ENCODE peak calls at places on chromosomes 13 and 19, in four cellular contexts. S, N, V and W are unnamed samples.

GRCh38 chr13:109160357-109160756 is 530.9 kb downstream of the MYO16 start:
- DNase-seq in S (no peak), N (no peak), V (no peak), W (no peak)

GRCh38 chr19:35717665-35718344 is at the start of gene KMT2B:
- DNase-seq in S (no peak), N (no peak), V (no peak), W (no peak)

GRCh38 chr13:109595466-109595865 is 190.9 kb downstream of the IRS2 start:
- DNase-seq in S (no peak), N (peak), V (no peak), W (no peak)

GRCh38 chr19:45641274-45642105 is 2.3 kb upstream of the EML2 start:
- DNase-seq in S (peak), N (peak), V (peak), W (peak)

GRCh38 chr19:41998246-41999020 is 4.4 kb upstream of the ATP1A3 start:
- DNase-seq in S (no peak), N (peak), V (no peak), W (no peak)

GRCh38 chr13:46178143-46178542 is 3.8 kb downstream of the LCP1 start:
- DNase-seq in S (no peak), N (no peak), V (no peak), W (no peak)

GRCh38 chr19:34711890-34712289 is 22.2 kb upstream of the ZNF181 start:
- DNase-seq in S (no peak), N (no peak), V (no peak), W (no peak)

GRCh38 chr19:52307275-52307674 is 10.3 kb downstream of the ZNF480 start:
- DNase-seq in S (no peak), N (peak), V (peak), W (no peak)

GRCh38 chr19:33194527-33194883 is 375 bp downstream of the LRP3 start:
- DNase-seq in S (no peak), N (no peak), V (no peak), W (no peak)

GRCh38 chr13:75222031-75222430 is 259.9 kb downstream of the TBC1D4 start:
- DNase-seq in S (no peak), N (peak), V (no peak), W (no peak)

GRCh38 chr13:28583661-28584091 is 75.3 kb upstream of the POMP start:
- DNase-seq in S (no peak), N (no peak), V (no peak), W (no peak)

GRCh38 chr13:43757266-43757665 is 29.5 kb downstream of the ENOX1 start:
- DNase-seq in S (no peak), N (no peak), V (no peak), W (no peak)

GRCh38 chr19:36115453-36116343 is at the start of gene TBCB:
- DNase-seq in S (peak), N (peak), V (no peak), W (peak)

GRCh38 chr19:50794074-50794777 is 4.0 kb downstream of the ACP4 start:
- DNase-seq in S (no peak), N (no peak), V (no peak), W (peak)

GRCh38 chr19:51016798-51017683 is 2.5 kb downstream of the KLK10 start:
- DNase-seq in S (peak), N (peak), V (peak), W (peak)

GRCh38 chr19:31279436-31279765 is 69.8 kb downstream of the TSHZ3 start:
- DNase-seq in S (peak), N (no peak), V (no peak), W (no peak)

GRCh38 chr19:53333071-53333465 is 481 bp upstream of the ZNF845 start:
- DNase-seq in S (peak), N (no peak), V (no peak), W (peak)

GRCh38 chr19:35430382-35431146 is 17.5 kb upstream of the FFAR2 start:
- DNase-seq in S (no peak), N (peak), V (no peak), W (peak)

GRCh38 chr13:99225078-99225477 is 24.4 kb downstream of the UBAC2 start:
- DNase-seq in S (no peak), N (no peak), V (no peak), W (no peak)

GRCh38 chr13:73473016-73473415 is 414.2 kb downstream of the KLF5 start:
- DNase-seq in S (no peak), N (no peak), V (no peak), W (no peak)

GRCh38 chr19:495440-496332 is 600 bp upstream of the MADCAM1 start:
- DNase-seq in S (peak), N (peak), V (peak), W (no peak)

GRCh38 chr13:85828094-85828684 is 29.0 kb upstream of the SLITRK6 start:
- DNase-seq in S (no peak), N (peak), V (no peak), W (no peak)

GRCh38 chr19:30682576-30683536 is 310.7 kb downstream of the ZNF536 start:
- DNase-seq in S (peak), N (peak), V (peak), W (peak)

GRCh38 chr13:39976481-39976880 is 321.0 kb downstream of the COG6 start:
- DNase-seq in S (no peak), N (no peak), V (no peak), W (no peak)

GRCh38 chr13:107866007-107866665 is 349.2 kb downstream of the LIG4 start:
- DNase-seq in S (no peak), N (no peak), V (no peak), W (no peak)

GRCh38 chr19:5143471-5144411 is 174.8 kb downstream of the KDM4B start:
- DNase-seq in S (peak), N (no peak), V (no peak), W (no peak)

GRCh38 chr19:35350591-35350990 is 2.9 kb downstream of the FFAR1 start:
- DNase-seq in S (peak), N (no peak), V (no peak), W (no peak)

GRCh38 chr19:39038098-39038497 is 5.7 kb upstream of the FBXO27 start:
- DNase-seq in S (no peak), N (peak), V (no peak), W (peak)

GRCh38 chr13:34352958-34353357 is 535.0 kb downstream of the RFC3 start:
- DNase-seq in S (no peak), N (no peak), V (no peak), W (no peak)

GRCh38 chr19:47581605-47582319 is 8.8 kb upstream of the ZNF541 start:
- DNase-seq in S (no peak), N (no peak), V (no peak), W (peak)

DNA sequence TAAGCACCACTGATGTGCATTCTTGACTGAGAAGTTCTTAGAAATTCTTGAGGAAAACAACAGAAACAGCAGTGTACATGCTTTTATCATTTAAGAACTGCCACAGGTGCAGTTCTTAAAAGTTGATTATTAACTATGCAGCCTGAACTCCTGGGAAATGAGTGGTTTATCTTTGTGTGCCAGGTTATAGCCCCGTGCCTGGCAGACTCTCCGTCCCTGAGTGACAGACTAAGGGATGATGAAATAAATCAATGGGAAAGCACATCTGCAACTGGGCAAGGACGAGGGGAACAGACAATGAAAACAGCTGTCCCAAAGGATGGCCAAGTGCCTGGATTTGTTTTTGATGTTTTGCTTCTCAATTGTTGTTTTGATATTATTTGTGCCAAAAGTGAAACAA is 84.4 kb upstream of the SPATA13 start:
- DNase-seq in S (no peak), N (no peak), V (no peak), W (peak)
- H3K27ac ChIP-seq in S (no peak), N (no peak), V (no peak), W (no peak)

DNA sequence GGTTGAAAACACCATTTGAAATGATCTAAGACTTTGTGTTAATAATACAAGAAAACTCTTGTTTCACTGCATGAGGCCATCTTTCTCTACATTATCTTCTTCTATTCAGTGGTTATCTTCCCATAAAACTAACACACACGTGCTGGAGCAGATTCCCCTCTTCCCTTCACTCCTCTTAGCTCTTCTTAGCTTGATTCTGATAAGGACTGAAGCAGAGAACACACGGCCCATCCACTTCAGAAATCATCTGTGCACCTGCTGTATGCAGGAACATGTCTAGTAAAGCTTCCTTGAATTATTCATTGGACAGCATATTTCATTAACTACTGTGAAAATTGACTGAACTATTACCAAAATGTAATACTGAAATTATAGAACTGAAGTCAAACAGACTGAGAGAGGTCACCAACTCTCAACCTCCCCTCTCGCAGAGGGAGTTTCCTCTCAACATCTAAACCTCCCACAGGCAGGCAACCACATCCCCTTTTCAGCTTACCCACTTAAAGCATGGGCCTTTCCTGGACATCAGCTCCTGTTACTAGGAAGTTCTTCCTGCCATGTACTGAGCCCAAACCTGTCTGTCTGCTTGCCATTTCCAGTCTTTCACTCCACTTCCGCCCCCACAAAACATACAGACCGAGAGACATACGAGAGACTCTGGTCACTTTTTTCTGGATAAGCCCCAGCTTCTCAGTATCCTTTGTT is 113.9 kb downstream of the CRYL1 start:
- DNase-seq in S (no peak), N (no peak), V (peak), W (no peak)
- H3K27ac ChIP-seq in S (no peak), N (no peak), V (peak), W (no peak)

DNA sequence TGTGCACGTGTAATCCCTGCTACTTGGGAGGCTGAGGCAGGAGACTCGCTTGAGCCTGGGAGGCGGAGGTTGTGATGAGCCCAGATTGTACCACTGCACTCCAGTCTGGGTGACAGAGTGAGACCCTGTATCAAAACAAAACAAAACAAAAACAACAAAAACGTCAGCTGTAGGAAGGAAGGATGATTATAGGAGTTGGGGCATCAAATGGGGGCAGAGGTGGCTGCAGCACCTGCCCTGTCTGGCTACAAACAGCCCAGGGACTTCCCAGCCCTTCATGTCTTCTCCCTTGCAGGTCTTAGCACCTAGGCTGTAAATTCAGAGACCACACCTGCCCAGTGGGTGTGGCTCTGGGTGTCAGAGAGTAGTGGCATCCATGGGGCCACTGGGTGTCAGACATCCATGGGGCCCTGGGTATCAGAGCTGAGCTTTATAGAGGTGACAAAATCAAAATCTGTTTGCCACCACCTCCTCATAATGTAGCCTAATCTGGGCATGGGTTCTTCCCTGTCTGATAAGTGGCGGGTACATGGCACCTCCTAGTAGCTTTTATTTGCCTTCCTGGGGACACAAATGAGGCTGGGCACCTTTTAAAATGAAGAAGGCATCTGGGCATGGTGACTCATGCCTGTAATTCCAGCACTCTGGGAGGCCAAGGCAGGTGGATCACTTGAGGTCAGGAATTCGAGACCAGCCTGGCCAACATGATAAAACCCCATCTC is 4.7 kb upstream of the B3GNT3 start:
- DNase-seq in S (no peak), N (no peak), V (no peak), W (no peak)
- H3K27ac ChIP-seq in S (no peak), N (no peak), V (no peak), W (no peak)

GRCh38 chr19:40797963-40798222 is 1.1 kb upstream of the EGLN2 start:
- DNase-seq in S (no peak), N (no peak), V (no peak), W (no peak)

GRCh38 chr19:40797166-40797962 is 1.6 kb upstream of the EGLN2 start:
- DNase-seq in S (no peak), N (no peak), V (no peak), W (no peak)

GRCh38 chr19:40799558-40800338 is 757 bp downstream of the EGLN2 start:
- DNase-seq in S (peak), N (no peak), V (no peak), W (no peak)

GRCh38 chr19:40798997-40799557 is at the start of gene EGLN2:
- DNase-seq in S (no peak), N (no peak), V (no peak), W (no peak)

GRCh38 chr19:40798223-40798996 is 581 bp upstream of the EGLN2 start:
- DNase-seq in S (peak), N (peak), V (peak), W (peak)
- H3K27ac ChIP-seq in S (peak), N (peak), V (peak), W (peak)